ENCODE peak calls at places on chromosomes 1 and 21, in eight cellular contexts. V, G, B, F, E, N, M and S are unnamed samples.

GRCh38 chr1:3687509-3687908 is 35.2 kb downstream of the TP73 start:
- DNase-seq in E (peak), M (no peak), B (no peak), F (no peak), N (no peak), V (no peak), G (no peak), S (no peak)

GRCh38 chr1:29197590-29197924 is 15.9 kb upstream of the SRSF4 start:
- DNase-seq in N (no peak), G (peak), M (peak), B (no peak), E (peak), F (peak), V (no peak), S (no peak)

GRCh38 chr21:17758703-17759102 is 60.5 kb downstream of the C21orf91 start:
- DNase-seq in E (no peak), F (no peak), B (no peak), M (no peak), V (no peak), G (no peak), N (no peak), S (no peak)

GRCh38 chr1:221708987-221709386 is 32.9 kb downstream of the DUSP10 start:
- DNase-seq in B (no peak), G (peak), V (peak), F (no peak), E (no peak), N (no peak), M (peak), S (no peak)

GRCh38 chr1:116019653-116020253 is 43.4 kb downstream of the SLC22A15 start:
- DNase-seq in E (no peak), G (no peak), F (no peak), N (no peak), V (no peak), B (no peak), M (no peak), S (no peak)

GRCh38 chr21:43603230-43603626 is 56.1 kb downstream of the HSF2BP start:
- DNase-seq in M (no peak), B (no peak), N (no peak), E (no peak), F (no peak), G (no peak), V (no peak), S (no peak)

GRCh38 chr1:65564493-65564892 is 144.0 kb downstream of the LEPR start:
- DNase-seq in F (no peak), E (no peak), G (no peak), V (no peak), M (no peak), B (no peak), N (no peak), S (no peak)

GRCh38 chr21:33642896-33643657 is 776 bp downstream of the ITSN1 start:
- DNase-seq in E (peak), F (peak), V (peak), B (peak), N (peak), G (peak), M (peak), S (peak)

DNA sequence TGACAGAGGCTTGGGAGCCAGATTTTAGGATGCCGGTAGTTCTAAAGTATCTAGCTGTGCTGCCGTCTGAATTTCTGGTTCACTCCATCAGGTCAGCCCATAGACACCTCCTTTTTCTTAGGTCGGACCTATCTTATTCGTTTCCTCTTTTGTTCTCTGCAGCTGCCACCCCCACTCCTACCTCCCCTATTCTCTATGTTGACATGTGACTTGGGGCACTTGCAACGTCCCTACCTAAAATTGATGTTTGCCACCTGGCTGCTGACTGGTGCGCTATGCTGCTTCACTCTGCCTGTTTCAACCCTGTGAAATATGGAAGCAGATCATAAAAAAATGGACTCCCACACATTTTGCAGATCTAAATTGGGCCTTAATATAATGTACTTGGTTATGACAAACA is 55.3 kb downstream of the PBX1 start:
- DNase-seq in G (no peak), B (no peak), E (no peak), N (no peak), V (no peak), F (no peak), M (no peak), S (no peak)
- TF ChIP-seq CTCF in G (no peak), B (no peak), E (no peak), N (no peak), V (no peak), F (no peak), M (no peak), S (no peak)

DNA sequence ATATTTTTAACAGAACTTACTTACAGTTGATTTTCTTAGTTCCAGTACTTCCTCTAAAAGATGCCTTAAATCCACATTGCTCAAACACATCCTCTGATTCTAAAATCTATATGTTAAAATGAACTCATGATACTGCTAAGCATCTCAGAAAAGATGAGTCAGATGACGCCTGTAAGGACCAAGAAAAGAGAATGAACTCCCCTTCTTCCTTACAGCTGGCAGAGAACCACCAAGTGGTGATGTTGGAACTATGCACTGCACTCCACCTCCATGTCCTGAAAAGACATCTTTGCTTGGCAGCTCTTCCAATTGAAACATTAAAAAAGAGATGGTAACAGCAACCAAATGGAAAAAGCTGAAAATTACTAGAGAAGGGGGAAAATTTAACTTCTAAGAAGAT is 648.8 kb downstream of the PTPRC start:
- DNase-seq in F (no peak), G (no peak), M (no peak), B (no peak), N (no peak), E (no peak), V (no peak), S (no peak)
- TF ChIP-seq CTCF in F (no peak), G (no peak), M (no peak), B (no peak), N (no peak), E (no peak), V (no peak), S (no peak)

GRCh38 chr1:228238461-228238860 is 30.6 kb downstream of the OBSCN start:
- DNase-seq in E (no peak), N (no peak), G (no peak), B (no peak), V (no peak), M (no peak), F (no peak), S (no peak)

GRCh38 chr1:228240411-228241240 is 32.8 kb downstream of the OBSCN start:
- DNase-seq in F (no peak), N (no peak), M (no peak), E (no peak), G (no peak), V (no peak), B (no peak), S (no peak)

GRCh38 chr1:228233136-228233535 is 25.3 kb downstream of the OBSCN start:
- DNase-seq in M (no peak), B (no peak), V (no peak), G (no peak), E (no peak), N (no peak), F (no peak), S (no peak)

GRCh38 chr1:228238007-228238406 is 30.2 kb downstream of the OBSCN start:
- DNase-seq in N (no peak), G (no peak), F (no peak), B (no peak), V (no peak), E (no peak), M (no peak), S (peak)

GRCh38 chr1:228236744-228237143 is 28.9 kb downstream of the OBSCN start:
- DNase-seq in B (no peak), E (peak), F (peak), G (peak), V (no peak), N (no peak), M (peak), S (no peak)
- TF ChIP-seq CTCF in B (peak), E (peak), F (no peak), G (peak), V (peak), N (peak), M (peak), S (no peak)

DNA sequence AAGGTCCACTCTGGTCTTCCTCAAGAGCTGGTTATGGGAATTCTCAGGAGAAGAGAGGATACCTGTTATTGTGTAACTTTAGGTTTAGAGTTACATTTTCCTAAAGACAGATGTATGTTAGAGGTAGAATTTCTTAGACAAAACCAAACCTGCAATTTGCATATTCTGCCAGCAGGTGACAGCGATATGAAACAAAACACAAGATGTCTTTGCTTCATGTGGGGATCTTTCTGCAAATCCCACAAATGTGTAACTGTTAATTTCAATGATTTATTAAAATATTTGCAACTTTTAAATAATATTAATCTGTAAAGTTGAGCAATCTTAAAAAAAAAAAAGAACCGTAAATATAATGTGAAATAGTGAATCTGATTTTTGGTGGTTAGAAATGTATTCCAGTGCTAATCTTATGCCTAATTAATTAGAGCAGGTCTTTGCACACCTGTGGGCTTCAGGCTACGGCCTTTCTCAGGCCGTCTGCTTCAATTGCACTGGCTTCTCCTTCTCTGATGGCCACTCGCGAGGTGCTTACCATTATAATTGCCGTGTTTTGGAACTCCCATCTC is 33.4 kb downstream of the FAM78B start:
- DNase-seq in B (no peak), N (no peak), G (no peak), F (no peak), M (peak), V (no peak), E (no peak), S (no peak)
- TF ChIP-seq CTCF in B (peak), N (peak), G (peak), F (no peak), M (peak), V (peak), E (peak), S (peak)

GRCh38 chr1:16006552-16007485 is 2.8 kb downstream of the SRARP start:
- DNase-seq in F (no peak), M (peak), B (peak), N (no peak), E (no peak), G (peak), V (no peak), S (no peak)
- TF ChIP-seq CTCF in F (no peak), M (peak), B (no peak), N (no peak), E (peak), G (peak), V (no peak), S (no peak)

DNA sequence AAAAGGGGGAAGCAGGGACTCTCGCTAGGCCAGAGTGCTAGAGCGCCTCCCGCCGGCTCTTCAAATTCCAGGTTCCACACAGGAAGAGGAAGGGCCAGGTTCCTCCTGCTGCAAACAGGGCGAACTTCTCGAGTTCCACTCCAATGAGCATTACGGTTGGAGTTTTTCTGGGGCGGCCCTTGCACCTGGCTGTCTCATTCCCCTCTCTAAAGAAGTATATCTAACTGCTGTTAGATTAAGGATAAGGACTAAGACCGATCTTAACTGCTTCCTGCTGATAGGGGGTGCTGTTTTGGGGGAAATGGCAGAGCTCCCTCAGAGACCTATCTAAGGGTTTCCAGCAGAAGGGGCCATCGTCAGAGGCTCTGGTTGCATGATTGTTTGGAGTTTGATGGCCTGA is 138.0 kb downstream of the RABGAP1L start:
- DNase-seq in F (no peak), M (no peak), V (no peak), G (no peak), B (no peak), E (peak), N (no peak), S (no peak)
- TF ChIP-seq CTCF in F (no peak), M (no peak), V (no peak), G (no peak), B (no peak), E (no peak), N (no peak), S (no peak)

GRCh38 chr1:165069829-165070228 is 286.7 kb downstream of the LMX1A start:
- DNase-seq in N (no peak), F (no peak), G (no peak), M (no peak), V (no peak), B (no peak), E (no peak), S (no peak)

GRCh38 chr1:165075725-165076370 is 280.7 kb downstream of the LMX1A start:
- DNase-seq in E (peak), N (no peak), F (no peak), B (no peak), M (no peak), V (no peak), G (peak), S (peak)

GRCh38 chr1:165068716-165069115 is 287.8 kb downstream of the LMX1A start:
- DNase-seq in G (no peak), M (no peak), V (no peak), E (no peak), F (no peak), N (no peak), B (no peak), S (no peak)

GRCh38 chr1:165070675-165071074 is 285.8 kb downstream of the LMX1A start:
- DNase-seq in G (no peak), B (no peak), F (no peak), V (no peak), N (no peak), M (no peak), E (no peak), S (no peak)

DNA sequence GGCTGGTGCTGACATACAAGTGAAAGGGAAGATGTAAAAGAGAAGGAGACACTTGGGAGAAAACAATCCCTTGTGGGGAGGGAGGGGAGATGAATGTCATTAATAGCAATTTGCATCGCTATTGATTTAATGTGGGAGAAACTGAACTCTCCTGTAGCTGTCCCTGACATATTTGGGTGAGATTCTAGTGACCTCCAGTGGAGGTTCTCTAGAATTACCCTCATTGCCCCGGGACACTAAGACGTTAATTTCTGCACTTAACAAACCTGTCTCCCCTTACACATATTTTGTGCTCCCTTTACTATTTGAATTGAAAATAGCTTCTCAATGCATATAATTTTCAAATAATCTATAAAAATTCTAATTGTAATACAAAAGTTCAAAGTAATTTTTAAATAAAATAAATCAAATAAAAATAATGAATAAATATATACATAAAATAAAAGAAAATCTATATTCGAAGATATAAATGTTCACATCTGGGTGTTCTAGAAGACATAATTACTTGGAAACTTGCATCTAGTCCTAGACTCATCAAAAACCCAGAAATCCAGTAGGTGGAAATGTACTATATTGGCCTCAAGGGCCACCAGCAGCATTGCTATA is 283.0 kb downstream of the LMX1A start:
- DNase-seq in B (no peak), N (no peak), G (peak), F (no peak), M (peak), V (no peak), E (no peak), S (no peak)
- TF ChIP-seq CTCF in B (peak), N (peak), G (peak), F (peak), M (peak), V (peak), E (peak), S (peak)

GRCh38 chr1:172449585-172450523 is 6.0 kb upstream of the PIGC start:
- DNase-seq in G (peak), M (peak), F (peak), B (peak), E (peak), N (peak), V (peak), S (peak)
- TF ChIP-seq CTCF in G (peak), M (peak), F (peak), B (peak), E (peak), N (peak), V (peak), S (peak)